ENCODE peak calls at places on chromosomes 6 and 20, in four cellular contexts. X is Calu3, R is HFFc6, A is ovary. M is an unnamed sample.

GRCh38 chr6:4775591-4776492 is at the start of gene CDYL:
- DNase-seq in A (peak), X (peak), R (peak), M (peak)

GRCh38 chr6:56664007-56664406 is 21.3 kb upstream of the DST start:
- DNase-seq in R (no peak), A (no peak), X (no peak), M (no peak)

GRCh38 chr6:3898270-3898994 is 49.3 kb downstream of the FAM50B start:
- DNase-seq in X (no peak), A (no peak), R (no peak), M (no peak)

GRCh38 chr6:89411269-89412070 is 603 bp downstream of the RRAGD start:
- DNase-seq in R (no peak), X (peak), A (peak), M (peak)

GRCh38 chr20:38805958-38806854 is 709 bp downstream of the PPP1R16B start:
- DNase-seq in X (peak), A (no peak), R (no peak), M (no peak)

GRCh38 chr20:10857362-10858070 is 183.7 kb upstream of the JAG1 start:
- DNase-seq in A (no peak), R (no peak), X (peak), M (peak)

GRCh38 chr6:13431861-13432465 is 55.4 kb downstream of the GFOD1 start:
- DNase-seq in A (no peak), X (no peak), R (peak), M (no peak)

GRCh38 chr6:169502445-169502844 is 199.4 kb downstream of the WDR27 start:
- DNase-seq in A (no peak), R (no peak), X (no peak), M (no peak)

GRCh38 chr6:26394289-26394688 is 7.8 kb upstream of the BTN3A1 start:
- DNase-seq in R (peak), X (peak), A (no peak), M (no peak)

GRCh38 chr6:39048481-39049399 is at the start of gene GLP1R:
- DNase-seq in A (no peak), R (no peak), X (peak), M (no peak)

GRCh38 chr6:72620866-72621242 is 1.0 kb upstream of the KCNQ5 start:
- DNase-seq in X (no peak), A (no peak), R (no peak), M (no peak)

GRCh38 chr6:14277405-14277930 is 159.9 kb downstream of the CD83 start:
- DNase-seq in R (no peak), A (no peak), X (no peak), M (no peak)

GRCh38 chr20:22619806-22620205 is 35.4 kb upstream of the FOXA2 start:
- DNase-seq in A (no peak), X (no peak), R (no peak), M (no peak)

GRCh38 chr6:155228549-155229166 is 35.2 kb upstream of the CLDN20 start:
- DNase-seq in X (no peak), A (no peak), R (peak), M (no peak)

GRCh38 chr20:62776692-62777527 is 19.4 kb upstream of the MRGBP start:
- DNase-seq in R (no peak), A (no peak), X (peak), M (no peak)

GRCh38 chr20:59159091-59159821 is 4.4 kb upstream of the ZNF831 start:
- DNase-seq in X (peak), R (no peak), A (no peak), M (no peak)

GRCh38 chr6:162708971-162709370 is 18.6 kb downstream of the PRKN start:
- DNase-seq in A (no peak), X (no peak), R (no peak), M (no peak)

GRCh38 chr6:134436281-134436815 is 118.4 kb upstream of the SGK1 start:
- DNase-seq in A (no peak), X (peak), R (peak), M (peak)

GRCh38 chr6:166972101-166972500 is 15.8 kb upstream of the RNASET2 start:
- DNase-seq in R (no peak), X (no peak), A (no peak), M (no peak)

GRCh38 chr20:59328071-59328470 is 27.7 kb downstream of the EDN3 start:
- DNase-seq in R (no peak), X (no peak), A (no peak), M (no peak)

GRCh38 chr6:144248470-144249301 is 36.4 kb upstream of the UTRN start:
- DNase-seq in X (no peak), A (no peak), R (peak), M (no peak)

GRCh38 chr6:144248003-144248402 is 37.1 kb upstream of the UTRN start:
- DNase-seq in R (no peak), A (no peak), X (no peak), M (no peak)

DNA sequence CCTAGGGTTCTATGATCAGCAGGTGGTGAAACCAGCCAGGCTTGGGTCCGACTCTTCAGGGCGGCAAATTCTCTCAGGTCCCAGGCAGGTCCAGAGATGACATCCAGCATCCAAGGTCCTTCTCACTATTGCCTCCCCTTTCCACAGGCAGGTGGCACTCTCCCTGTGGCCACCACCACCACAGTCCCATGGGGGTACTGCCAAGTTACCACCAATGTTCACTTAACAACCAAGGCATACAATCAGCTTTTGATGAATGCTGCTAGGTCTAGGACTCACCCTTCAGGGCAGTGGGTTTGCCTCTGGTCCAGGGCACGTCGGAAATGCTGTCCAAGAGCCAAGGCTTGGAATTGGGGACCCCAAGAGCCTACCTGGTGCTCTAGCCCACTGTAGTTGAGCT is 40.4 kb upstream of the UTRN start:
- DNase-seq in A (no peak), R (no peak), X (no peak), M (no peak)
- TF ChIP-seq CTCF in A (no peak), R (peak), X (no peak), M (no peak)

GRCh38 chr6:73898599-73898998 is 202.6 kb downstream of the CD109 start:
- DNase-seq in A (no peak), X (no peak), R (no peak), M (no peak)
- TF ChIP-seq CTCF in A (no peak), X (no peak), R (peak), M (no peak)

GRCh38 chr20:24289737-24290481 is 179.5 kb upstream of the SYNDIG1 start:
- DNase-seq in X (no peak), R (no peak), A (no peak), M (no peak)
- TF ChIP-seq CTCF in X (no peak), R (no peak), A (no peak), M (no peak)

GRCh38 chr6:52697903-52698302 is 27.0 kb downstream of the TMEM14A start:
- DNase-seq in A (no peak), X (no peak), R (no peak), M (no peak)
- TF ChIP-seq CTCF in A (no peak), X (no peak), R (no peak), M (no peak)

DNA sequence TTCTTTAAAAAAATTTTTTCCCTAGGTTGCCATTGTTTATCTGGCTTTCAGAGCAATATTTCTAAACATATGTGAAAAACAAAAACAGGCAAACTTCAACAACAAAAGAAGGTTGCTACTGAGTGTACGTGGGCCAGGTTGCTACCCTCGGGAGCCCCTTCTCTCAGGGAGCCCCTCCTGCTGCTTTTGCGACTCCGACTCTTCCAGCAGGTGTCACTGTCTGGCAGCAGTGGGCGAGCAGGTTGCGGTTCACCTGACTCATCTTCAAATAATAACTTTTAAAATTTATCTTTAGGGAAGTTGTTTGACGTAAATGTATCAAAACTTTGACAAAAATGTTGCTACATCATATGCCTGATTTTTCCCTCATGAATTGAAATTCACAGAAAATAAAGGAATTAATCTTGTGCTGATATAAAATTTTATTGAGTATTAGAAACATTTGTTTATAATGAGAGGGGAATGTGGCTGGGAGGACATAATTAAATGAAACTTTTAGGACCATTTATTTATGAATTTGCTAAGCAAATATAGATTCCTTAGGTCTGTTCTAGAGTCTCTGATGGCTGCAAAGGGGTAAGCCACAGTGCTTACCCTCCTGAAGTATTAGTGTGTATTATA is 138.8 kb downstream of the HIVEP1 start:
- DNase-seq in R (no peak), A (no peak), X (peak), M (peak)
- TF ChIP-seq CTCF in R (peak), A (no peak), X (peak), M (peak)

DNA sequence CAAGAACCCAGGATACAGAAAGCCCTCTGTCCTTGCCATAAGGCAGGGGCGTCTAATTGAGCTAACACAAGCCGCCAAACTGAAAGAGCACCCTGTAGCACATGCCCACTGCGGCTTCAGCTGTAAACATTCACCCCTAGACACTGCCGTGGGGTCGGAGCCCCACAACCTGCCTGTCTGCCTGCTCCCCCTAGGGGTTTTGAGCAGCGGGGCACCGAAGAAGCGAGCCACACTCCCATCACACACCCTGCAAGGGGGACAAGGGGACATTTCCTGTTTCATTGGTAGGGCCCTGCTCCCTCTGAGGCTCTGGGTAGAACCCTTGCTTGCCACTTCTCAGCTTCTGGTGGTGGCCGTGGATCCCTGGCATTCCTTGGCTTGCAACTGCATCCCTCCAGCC is 45.2 kb upstream of the BCLAF1 start:
- DNase-seq in A (no peak), R (no peak), X (no peak), M (no peak)
- TF ChIP-seq CTCF in A (no peak), R (no peak), X (no peak), M (no peak)

DNA sequence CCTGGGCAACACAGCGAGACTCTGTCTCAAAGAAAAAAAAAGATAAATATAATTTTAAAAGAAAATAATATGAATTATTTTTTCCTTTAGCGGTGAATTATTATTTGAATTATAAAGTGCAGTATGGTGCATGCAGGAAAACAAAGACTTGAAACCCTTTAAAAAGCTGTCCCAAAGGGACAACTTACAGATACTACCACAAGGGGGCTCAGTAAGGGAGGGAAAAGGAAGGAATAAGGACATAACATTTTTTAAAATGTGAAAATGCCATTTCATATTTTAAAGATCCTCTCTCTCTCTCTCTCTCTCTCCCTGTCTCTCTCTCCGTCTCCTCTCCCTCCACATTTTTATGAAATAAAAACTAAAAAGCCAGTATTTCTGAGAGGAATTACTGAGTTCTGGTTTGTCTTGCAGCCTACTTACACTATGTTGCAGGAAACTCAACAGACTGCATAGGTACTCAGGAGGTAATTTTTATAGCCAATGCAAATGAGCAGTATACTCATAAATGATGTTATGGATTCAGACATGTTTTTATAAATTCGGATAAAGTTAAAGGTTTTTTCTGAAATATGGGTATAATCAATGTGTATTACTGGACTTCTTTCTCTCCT is 455.0 kb upstream of the GJE1 start:
- DNase-seq in X (peak), R (peak), A (no peak), M (no peak)
- TF ChIP-seq CTCF in X (peak), R (peak), A (no peak), M (peak)

M was measured in CD14-positive monocyte.